ENCODE peak calls at places on chromosomes 3 and 15, in six cellular contexts. A is smooth muscle cell of the brain vasculature; K is activated CD8-positive, alpha-beta memory T cell treated with anti-CD3 and anti-CD28 coated beads for 48 hours; X is lung; S is LoVo; P is AG09309. R is an unnamed sample.

GRCh38 chr15:85307687-85308045 is 72.7 kb upstream of the AKAP13 start:
- DNase-seq in A (no peak), K (no peak), X (no peak), S (no peak), P (no peak), R (no peak)

GRCh38 chr15:31266712-31267111 is 59.9 kb upstream of the KLF13 start:
- DNase-seq in A (no peak), K (no peak), X (peak; percentile 28), S (no peak), P (no peak), R (no peak)

GRCh38 chr15:101313041-101313761 is 18.2 kb upstream of the SNRPA1 start:
- DNase-seq in A (no peak), K (no peak), X (no peak), S (no peak), P (no peak), R (no peak)

GRCh38 chr3:172258616-172259015 is 189.6 kb downstream of the GHSR start:
- DNase-seq in A (no peak), K (no peak), X (no peak), S (no peak), P (no peak), R (no peak)

GRCh38 chr15:92663250-92663951 is 7.8 kb upstream of the FAM174B start:
- DNase-seq in A (no peak), K (no peak), X (no peak), S (no peak), P (no peak), R (no peak)

GRCh38 chr15:62506217-62506805 is 341.2 kb upstream of the C2CD4B start:
- DNase-seq in A (peak; percentile 72), K (no peak), X (no peak), S (peak; percentile 18), P (peak; percentile 28), R (no peak)

GRCh38 chr3:195542691-195543641 is at the start of gene PPP1R2:
- DNase-seq in A (peak; percentile 77), K (peak; percentile 87), X (peak; percentile 88), S (peak; percentile 93), P (peak; percentile 29), R (peak; percentile 90)

GRCh38 chr15:42037650-42038049 is 16.8 kb upstream of the PLA2G4E start:
- DNase-seq in A (no peak), K (no peak), X (no peak), S (peak; percentile 63), P (no peak), R (no peak)

GRCh38 chr3:42071720-42072582 is 19.2 kb upstream of the TRAK1 start:
- DNase-seq in A (peak; percentile 52), K (no peak), X (peak; percentile 45), S (peak; percentile 56), P (peak; percentile 80), R (no peak)

GRCh38 chr3:89098964-89099585 is 8.3 kb upstream of the EPHA3 start:
- DNase-seq in A (peak; percentile 59), K (no peak), X (peak; percentile 41), S (peak; percentile 71), P (peak; percentile 23), R (no peak)

GRCh38 chr3:14351617-14352001 is 50.8 kb upstream of the SLC6A6 start:
- DNase-seq in A (no peak), K (no peak), X (no peak), S (no peak), P (no peak), R (no peak)

GRCh38 chr3:25385807-25386512 is 42.1 kb upstream of the RARB start:
- DNase-seq in A (no peak), K (no peak), X (no peak), S (no peak), P (no peak), R (no peak)

GRCh38 chr15:82058517-82059204 is 12.8 kb upstream of the MEX3B start:
- DNase-seq in A (no peak), K (no peak), X (no peak), S (no peak), P (no peak), R (no peak)

GRCh38 chr3:195030791-195031321 is 240.1 kb downstream of the XXYLT1 start:
- DNase-seq in A (no peak), K (no peak), X (no peak), S (peak; percentile 43), P (no peak), R (no peak)

GRCh38 chr3:70393881-70394612 is 81.6 kb upstream of the MDFIC2 start:
- DNase-seq in A (no peak), K (no peak), X (no peak), S (no peak), P (no peak), R (no peak)